ENCODE peak calls at places on chromosomes 11 and 22, in six cellular contexts. M is heart left ventricle, X is transverse colon, N is K562, C is stomach, D is esophagus squamous epithelium. L is an unnamed sample. For H3K9me3, the result is how much of the 10 kb centered on the place peaks cover.

GRCh38 chr11:44776840-44777536 is 50.2 kb downstream of the TSPAN18 start:
- DNase-seq in C (peak), D (no peak), N (no peak), X (no peak), M (no peak), L (no peak)

GRCh38 chr11:117220999-117221774 is 10.7 kb downstream of the PCSK7 start:
- DNase-seq in C (no peak), D (no peak), X (peak), N (no peak), M (peak), L (no peak)

GRCh38 chr22:18970180-18970947 is 34.3 kb upstream of the PRODH start:
- DNase-seq in D (no peak), M (no peak), X (no peak), N (peak), C (no peak), L (no peak)

GRCh38 chr11:81246937-81247336 is 1486.7 kb downstream of the FAM181B start:
- DNase-seq in M (no peak), C (no peak), D (no peak), X (no peak), N (no peak), L (no peak)

GRCh38 chr11:130155106-130155505 is 4.5 kb upstream of the ST14 start:
- DNase-seq in M (no peak), N (no peak), C (no peak), X (no peak), D (no peak), L (no peak)

GRCh38 chr11:45412033-45412432 is 125.9 kb upstream of the SYT13 start:
- DNase-seq in X (no peak), N (no peak), M (no peak), C (no peak), D (no peak), L (no peak)

GRCh38 chr11:47946682-47947575 is 33.4 kb upstream of the PTPRJ start:
- DNase-seq in M (peak), X (peak), C (peak), D (no peak), N (peak), L (peak)

GRCh38 chr11:71962428-71963038 is 33.7 kb downstream of the RNF121 start:
- DNase-seq in D (no peak), N (no peak), M (no peak), X (no peak), C (no peak), L (no peak)

GRCh38 chr22:23380230-23380573 is 199.9 kb downstream of the IGLL1 start:
- DNase-seq in N (no peak), M (no peak), C (peak), D (no peak), X (no peak), L (no peak)

GRCh38 chr22:31680764-31681624 is 19.0 kb upstream of the PISD start:
- DNase-seq in M (peak), C (no peak), D (no peak), X (peak), N (no peak), L (no peak)

GRCh38 chr11:34360056-34360455 is 2.2 kb upstream of the ABTB2 start:
- DNase-seq in M (no peak), X (no peak), N (no peak), D (no peak), C (no peak), L (no peak)

GRCh38 chr22:28711820-28712777 is 29.5 kb downstream of the CHEK2 start:
- DNase-seq in D (no peak), M (no peak), N (peak), X (no peak), C (no peak), L (no peak)

GRCh38 chr11:74318241-74318932 is 6.9 kb upstream of the P4HA3 start:
- DNase-seq in N (no peak), C (no peak), X (no peak), M (no peak), D (no peak), L (no peak)

GRCh38 chr11:103338621-103339484 is 229.6 kb downstream of the DYNC2H1 start:
- DNase-seq in N (no peak), D (no peak), X (no peak), C (no peak), M (no peak), L (no peak)

GRCh38 chr11:2975594-2975993 is 16.5 kb downstream of the NAP1L4 start:
- DNase-seq in C (peak), M (no peak), D (no peak), N (peak), X (no peak), L (no peak)

GRCh38 chr11:103079833-103080232 is 12.1 kb downstream of the DCUN1D5 start:
- DNase-seq in C (no peak), M (no peak), N (no peak), D (no peak), X (no peak), L (no peak)

GRCh38 chr22:40345801-40346177 is 511 bp upstream of the ADSL start:
- DNase-seq in M (peak), N (peak), C (peak), X (peak), D (no peak), L (peak)

GRCh38 chr11:77106321-77106720 is 3.7 kb downstream of the OMP start:
- DNase-seq in D (no peak), N (no peak), C (no peak), X (peak), M (no peak), L (no peak)

GRCh38 chr11:116328851-116329250 is 443.9 kb downstream of the BUD13 start:
- DNase-seq in D (no peak), X (no peak), N (no peak), M (peak), C (no peak), L (no peak)

GRCh38 chr11:88246680-88247079 is 71.4 kb upstream of the RAB38 start:
- DNase-seq in M (no peak), N (no peak), X (no peak), C (no peak), D (no peak), L (no peak)

GRCh38 chr11:36258730-36259360 is 30.4 kb downstream of the COMMD9 start:
- DNase-seq in C (peak), X (peak), M (peak), D (no peak), N (peak), L (peak)

GRCh38 chr11:19474954-19475811 is 234.4 kb upstream of the E2F8 start:
- DNase-seq in C (no peak), D (no peak), X (no peak), M (no peak), N (no peak), L (no peak)

GRCh38 chr11:114236829-114237228 is 59.4 kb upstream of the NNMT start:
- DNase-seq in X (no peak), D (no peak), M (no peak), C (no peak), N (no peak), L (no peak)

GRCh38 chr11:94473177-94473799 is 20.4 kb downstream of the MRE11 start:
- DNase-seq in N (no peak), D (no peak), M (no peak), X (no peak), C (no peak), L (no peak)

GRCh38 chr22:49768077-49768476 is 59.6 kb downstream of the BRD1 start:
- DNase-seq in C (no peak), D (no peak), N (no peak), M (no peak), X (peak), L (peak)

GRCh38 chr11:15346907-15347306 is 232.2 kb downstream of the INSC start:
- DNase-seq in C (no peak), D (no peak), N (no peak), X (no peak), M (no peak), L (no peak)

GRCh38 chr11:72436667-72437066 is 2.3 kb upstream of the CLPB start:
- DNase-seq in C (no peak), X (no peak), D (no peak), M (no peak), N (no peak), L (no peak)

GRCh38 chr11:87405843-87406242 is 368.1 kb downstream of the TMEM135 start:
- DNase-seq in N (no peak), D (no peak), M (no peak), C (no peak), X (no peak), L (no peak)

GRCh38 chr11:57439786-57440185 is 12.9 kb upstream of the SLC43A3 start:
- DNase-seq in D (no peak), X (no peak), C (no peak), M (no peak), N (no peak), L (peak)

GRCh38 chr22:21917206-21917958 is 35.3 kb downstream of the PPM1F start:
- DNase-seq in M (no peak), X (no peak), N (no peak), C (peak), D (no peak), L (no peak)

GRCh38 chr11:65899356-65900124 is 648 bp downstream of the FOSL1 start:
- DNase-seq in M (peak), X (peak), D (no peak), N (peak), C (peak), L (no peak)

GRCh38 chr11:65900899-65901180 is 652 bp upstream of the FOSL1 start:
- DNase-seq in D (no peak), M (no peak), X (no peak), N (no peak), C (no peak), L (no peak)

GRCh38 chr11:65903068-65903481 is 2.9 kb upstream of the FOSL1 start:
- DNase-seq in M (no peak), X (no peak), N (peak), D (no peak), C (no peak), L (no peak)

GRCh38 chr11:65898656-65899355 is 1.4 kb downstream of the FOSL1 start:
- DNase-seq in C (no peak), N (no peak), M (no peak), X (no peak), D (no peak), L (no peak)

GRCh38 chr11:65900125-65900898 is at the start of gene FOSL1:
- DNase-seq in C (peak), N (peak), M (peak), D (peak), X (peak), L (peak)
- TF ChIP-seq POLR2A in C (no peak), N (peak), M (no peak), D (no peak), X (peak), L (peak)

GRCh38 chr11:66203847-66204246 is 64.6 kb upstream of the RAB1B start:
- DNase-seq in D (no peak), X (no peak), M (no peak), C (no peak), N (no peak), L (no peak)
- H3K9me3 ChIP-seq in D (under half), X (under half), M (under half), C (under half), N (under half), L (under half)

GRCh38 chr22:46563381-46564083 is 26.1 kb upstream of the CELSR1 start:
- DNase-seq in D (no peak), N (peak), X (peak), C (peak), M (peak), L (peak)
- TF ChIP-seq POLR2A in D (no peak), N (no peak), X (no peak), C (no peak), M (no peak), L (peak)

GRCh38 chr11:134751161-134751560 is 339.1 kb upstream of the B3GAT1 start:
- DNase-seq in M (peak), X (no peak), D (no peak), N (no peak), C (no peak), L (no peak)

GRCh38 chr11:134751825-134752224 is 339.8 kb upstream of the B3GAT1 start:
- DNase-seq in N (no peak), M (no peak), X (no peak), D (no peak), C (no peak), L (no peak)

GRCh38 chr11:134752526-134752925 is 340.5 kb upstream of the B3GAT1 start:
- DNase-seq in X (no peak), M (no peak), D (no peak), C (no peak), N (no peak), L (no peak)

GRCh38 chr11:134749040-134749586 is 337.1 kb upstream of the B3GAT1 start:
- DNase-seq in M (peak), X (no peak), D (no peak), N (no peak), C (no peak), L (no peak)

DNA sequence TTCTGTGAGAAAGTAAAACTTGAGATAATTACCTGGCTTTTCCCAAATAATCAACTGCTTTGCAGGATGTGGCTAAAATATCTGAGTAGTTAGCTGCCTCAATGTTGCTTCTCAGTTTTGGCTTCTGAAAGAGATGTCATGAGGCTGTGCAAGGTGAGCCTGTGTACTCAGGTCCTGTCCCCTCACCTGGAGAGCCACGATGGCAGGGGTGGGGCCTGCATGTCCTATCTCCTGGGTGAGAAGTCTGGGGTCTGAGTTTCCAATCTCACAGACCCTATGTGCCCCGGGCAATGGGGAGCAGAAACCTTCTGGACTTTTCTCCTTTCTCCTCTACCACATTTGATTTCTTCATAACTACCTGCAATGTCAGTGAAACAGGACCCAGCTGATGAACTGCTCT is 338.6 kb upstream of the B3GAT1 start:
- DNase-seq in X (no peak), M (peak), N (no peak), C (no peak), D (no peak), L (no peak)
- H3K9me3 ChIP-seq in X (under half), M (under half), N (under half), C (under half), D (under half), L (under half)

GRCh38 chr11:1554981-1555712 is 16.9 kb downstream of the DUSP8 start:
- DNase-seq in D (no peak), N (no peak), C (no peak), M (no peak), X (no peak), L (peak)

GRCh38 chr11:1557168-1557884 is 14.7 kb downstream of the DUSP8 start:
- DNase-seq in M (no peak), N (no peak), X (no peak), D (no peak), C (no peak), L (peak)

GRCh38 chr11:1555713-1556153 is 16.3 kb downstream of the DUSP8 start:
- DNase-seq in N (no peak), C (no peak), M (no peak), D (no peak), X (no peak), L (no peak)

GRCh38 chr11:1556278-1557167 is 15.5 kb downstream of the DUSP8 start:
- DNase-seq in X (no peak), D (no peak), M (no peak), C (no peak), N (no peak), L (no peak)

GRCh38 chr11:1553808-1554594 is 18.1 kb downstream of the DUSP8 start:
- DNase-seq in N (no peak), M (no peak), X (peak), C (peak), D (no peak), L (peak)
- TF ChIP-seq POLR2A in N (no peak), M (no peak), X (peak), C (no peak), D (no peak), L (no peak)

DNA sequence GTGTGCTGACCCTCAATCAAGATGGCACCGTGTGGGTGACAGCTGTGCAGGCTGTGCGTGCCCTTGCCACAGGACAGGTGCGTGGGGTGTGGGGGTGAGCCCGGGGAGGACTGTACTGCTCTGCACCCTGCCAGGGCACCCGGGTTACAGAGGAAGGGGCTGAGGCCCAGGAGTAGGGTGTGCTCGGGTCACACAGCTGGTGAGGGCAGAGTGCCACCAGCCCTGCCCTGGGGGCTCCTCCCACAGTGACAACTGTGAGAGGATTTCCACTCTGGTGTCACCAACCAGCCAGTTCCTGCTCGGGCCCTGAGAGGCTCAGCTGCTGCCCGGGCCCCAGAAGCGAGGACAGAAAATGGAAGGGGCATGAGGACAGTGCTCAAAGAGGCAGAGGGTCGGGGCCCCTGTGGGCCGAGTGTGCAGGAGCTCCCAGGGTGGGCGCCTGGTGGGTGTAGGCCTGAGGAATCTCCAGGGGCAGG is 20.5 kb downstream of the TRMU start:
- DNase-seq in N (no peak), C (no peak), M (no peak), X (peak), D (no peak), L (no peak)
- H3K9me3 ChIP-seq in N (under half), C (under half), M (under half), X (under half), D (under half), L (under half)

DNA sequence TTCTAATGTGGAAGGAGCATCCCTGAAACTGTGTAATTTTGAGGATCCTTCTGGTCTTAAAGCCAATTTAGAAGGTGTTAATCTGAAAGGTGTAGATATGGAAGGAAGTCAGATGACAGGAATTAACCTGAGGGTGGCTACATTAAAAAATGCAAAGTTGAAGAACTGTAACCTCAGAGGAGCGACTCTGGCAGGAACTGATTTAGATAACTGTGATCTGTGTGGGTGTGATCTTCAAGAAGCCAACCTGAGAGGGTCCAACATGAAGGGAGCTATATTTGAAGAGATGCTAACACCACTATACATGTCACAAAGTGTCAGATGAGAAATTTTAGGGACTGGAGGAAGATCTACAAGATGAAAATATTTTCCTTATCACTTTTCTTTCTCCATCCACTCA is 7.6 kb downstream of the BCO2 start:
- DNase-seq in C (no peak), X (no peak), D (no peak), N (no peak), M (no peak), L (no peak)
- TF ChIP-seq POLR2A in C (no peak), X (no peak), D (no peak), N (no peak), M (no peak), L (no peak)

GRCh38 chr11:68843703-68844312 is 2.1 kb upstream of the CPT1A start:
- DNase-seq in X (peak), D (no peak), M (peak), C (peak), N (no peak), L (peak)
- H3K9me3 ChIP-seq in X (under half), D (under half), M (under half), C (under half), N (under half), L (under half)